ENCODE peak calls at places on chromosomes 13 and 19, in four cellular contexts. One of them, this sample, is unnamed.

GRCh38 chr13:67740871-67741475 is 510.8 kb upstream of the PCDH9 start:
- DNase-seq in psoas muscle: no peak
- DNase-seq in SHP77: no peak
- DNase-seq in A172: no peak
- DNase-seq in this sample: peak

GRCh38 chr13:28413999-28414398 is 80.9 kb downstream of the FLT1 start:
- DNase-seq in psoas muscle: no peak
- DNase-seq in SHP77: no peak
- DNase-seq in A172: no peak
- DNase-seq in this sample: no peak

GRCh38 chr13:51887441-51887840 is 25.7 kb downstream of the CCDC70 start:
- DNase-seq in psoas muscle: no peak
- DNase-seq in SHP77: no peak
- DNase-seq in A172: no peak
- DNase-seq in this sample: no peak

GRCh38 chr13:51988988-51989618 is 22.1 kb downstream of the ATP7B start:
- DNase-seq in psoas muscle: no peak
- DNase-seq in SHP77: no peak
- DNase-seq in A172: no peak
- DNase-seq in this sample: no peak

GRCh38 chr13:51122868-51123267 is 11.8 kb upstream of the C13orf42 start:
- DNase-seq in psoas muscle: no peak
- DNase-seq in SHP77: no peak
- DNase-seq in A172: no peak
- DNase-seq in this sample: no peak

GRCh38 chr19:46924874-46925547 is 64.2 kb downstream of the ARHGAP35 start:
- DNase-seq in psoas muscle: no peak
- DNase-seq in SHP77: no peak
- DNase-seq in A172: no peak
- DNase-seq in this sample: peak

GRCh38 chr13:24625870-24626419 is 54.3 kb upstream of the ATP12A start:
- DNase-seq in psoas muscle: no peak
- DNase-seq in SHP77: no peak
- DNase-seq in A172: no peak
- DNase-seq in this sample: no peak

GRCh38 chr19:39304185-39304513 is 7.9 kb downstream of the IFNL1 start:
- DNase-seq in psoas muscle: no peak
- DNase-seq in SHP77: no peak
- DNase-seq in A172: no peak
- DNase-seq in this sample: no peak

GRCh38 chr13:31015207-31015606 is 82.8 kb downstream of the TEX26 start:
- DNase-seq in psoas muscle: no peak
- DNase-seq in SHP77: no peak
- DNase-seq in A172: no peak
- DNase-seq in this sample: no peak

GRCh38 chr19:1168877-1169791 is 4.9 kb downstream of the SBNO2 start:
- DNase-seq in psoas muscle: peak
- DNase-seq in SHP77: no peak
- DNase-seq in A172: peak
- DNase-seq in this sample: peak

GRCh38 chr19:39590265-39590664 is 12.1 kb upstream of the LGALS13 start:
- DNase-seq in psoas muscle: no peak
- DNase-seq in SHP77: no peak
- DNase-seq in A172: no peak
- DNase-seq in this sample: no peak

GRCh38 chr13:27830010-27830409 is 37.7 kb downstream of the GSX1 start:
- DNase-seq in psoas muscle: peak
- DNase-seq in SHP77: peak
- DNase-seq in A172: no peak
- DNase-seq in this sample: no peak

GRCh38 chr19:5338661-5339469 is 1.7 kb downstream of the PTPRS start:
- DNase-seq in psoas muscle: no peak
- DNase-seq in SHP77: no peak
- DNase-seq in A172: no peak
- DNase-seq in this sample: no peak

GRCh38 chr13:47413112-47413511 is 516.3 kb upstream of the HTR2A start:
- DNase-seq in psoas muscle: no peak
- DNase-seq in SHP77: no peak
- DNase-seq in A172: no peak
- DNase-seq in this sample: no peak

GRCh38 chr19:41995959-41996797 is 2.1 kb upstream of the ATP1A3 start:
- DNase-seq in psoas muscle: no peak
- DNase-seq in SHP77: peak
- DNase-seq in A172: no peak
- DNase-seq in this sample: no peak

GRCh38 chr13:99666146-99666805 is 165.0 kb downstream of the TM9SF2 start:
- DNase-seq in psoas muscle: no peak
- DNase-seq in SHP77: no peak
- DNase-seq in A172: no peak
- DNase-seq in this sample: no peak

GRCh38 chr19:50548191-50549058 is 19.8 kb downstream of the LRRC4B start:
- DNase-seq in psoas muscle: no peak
- DNase-seq in SHP77: no peak
- DNase-seq in A172: no peak
- DNase-seq in this sample: no peak

GRCh38 chr19:18496167-18496979 is 25.5 kb downstream of the ELL start:
- DNase-seq in psoas muscle: no peak
- DNase-seq in SHP77: peak
- DNase-seq in A172: peak
- DNase-seq in this sample: no peak

GRCh38 chr13:110759710-110760109 is 46.2 kb downstream of the ING1 start:
- DNase-seq in psoas muscle: no peak
- DNase-seq in SHP77: no peak
- DNase-seq in A172: no peak
- DNase-seq in this sample: no peak

GRCh38 chr19:41223431-41224234 is 4.6 kb downstream of the AXL start:
- DNase-seq in psoas muscle: peak
- DNase-seq in SHP77: no peak
- DNase-seq in A172: peak
- DNase-seq in this sample: peak

GRCh38 chr19:19587776-19588175 is 30.7 kb downstream of the PBX4 start:
- DNase-seq in psoas muscle: no peak
- DNase-seq in SHP77: no peak
- DNase-seq in A172: no peak
- DNase-seq in this sample: no peak

GRCh38 chr13:110005563-110005962 is 219.2 kb upstream of the IRS2 start:
- DNase-seq in psoas muscle: no peak
- DNase-seq in SHP77: no peak
- DNase-seq in A172: peak
- DNase-seq in this sample: no peak

GRCh38 chr19:3710265-3710812 is 2.2 kb downstream of the TJP3 start:
- DNase-seq in psoas muscle: peak
- DNase-seq in SHP77: peak
- DNase-seq in A172: no peak
- DNase-seq in this sample: peak

GRCh38 chr19:49149652-49150105 is 5.5 kb downstream of the HRC start:
- DNase-seq in psoas muscle: peak
- DNase-seq in SHP77: peak
- DNase-seq in A172: peak
- DNase-seq in this sample: peak

GRCh38 chr13:38821753-38822551 is 135.1 kb downstream of the FREM2 start:
- DNase-seq in psoas muscle: no peak
- DNase-seq in SHP77: no peak
- DNase-seq in A172: no peak
- DNase-seq in this sample: peak

GRCh38 chr19:480016-480855 is 16.1 kb upstream of the MADCAM1 start:
- DNase-seq in psoas muscle: peak
- DNase-seq in SHP77: no peak
- DNase-seq in A172: no peak
- DNase-seq in this sample: no peak

GRCh38 chr13:61414686-61415664 is 674 bp downstream of the PCDH20 start:
- DNase-seq in psoas muscle: no peak
- DNase-seq in SHP77: peak
- DNase-seq in A172: peak
- DNase-seq in this sample: peak

GRCh38 chr13:40535345-40535836 is 131.1 kb downstream of the FOXO1 start:
- DNase-seq in psoas muscle: no peak
- DNase-seq in SHP77: no peak
- DNase-seq in A172: no peak
- DNase-seq in this sample: no peak

GRCh38 chr19:47272448-47273312 is 2.0 kb upstream of the INAFM1 start:
- DNase-seq in psoas muscle: peak
- DNase-seq in SHP77: no peak
- DNase-seq in A172: peak
- DNase-seq in this sample: no peak

GRCh38 chr13:27658569-27658968 is 36.9 kb downstream of the POLR1D start:
- DNase-seq in psoas muscle: no peak
- DNase-seq in SHP77: no peak
- DNase-seq in A172: peak
- DNase-seq in this sample: no peak

GRCh38 chr19:29129148-29129547 is 83.8 kb downstream of the UQCRFS1 start:
- DNase-seq in psoas muscle: no peak
- DNase-seq in SHP77: no peak
- DNase-seq in A172: no peak
- DNase-seq in this sample: no peak

GRCh38 chr19:2962018-2962670 is 15.2 kb upstream of the TLE6 start:
- DNase-seq in psoas muscle: no peak
- DNase-seq in SHP77: peak
- DNase-seq in A172: peak
- DNase-seq in this sample: peak

GRCh38 chr19:48608798-48609263 is 2.3 kb downstream of the SPACA4 start:
- DNase-seq in psoas muscle: no peak
- DNase-seq in SHP77: peak
- DNase-seq in A172: peak
- DNase-seq in this sample: no peak

GRCh38 chr19:50906217-50906616 is 5.0 kb downstream of the KLK4 start:
- DNase-seq in psoas muscle: no peak
- DNase-seq in SHP77: no peak
- DNase-seq in A172: no peak
- DNase-seq in this sample: no peak

GRCh38 chr13:29382021-29382420 is 213.5 kb downstream of the SLC7A1 start:
- DNase-seq in psoas muscle: no peak
- DNase-seq in SHP77: no peak
- DNase-seq in A172: no peak
- DNase-seq in this sample: no peak

GRCh38 chr19:15448778-15449619 is 757 bp downstream of the WIZ start:
- DNase-seq in psoas muscle: no peak
- DNase-seq in SHP77: no peak
- DNase-seq in A172: no peak
- DNase-seq in this sample: no peak

GRCh38 chr13:48838193-48839000 is 137.3 kb upstream of the FNDC3A start:
- DNase-seq in psoas muscle: no peak
- DNase-seq in SHP77: no peak
- DNase-seq in A172: peak
- DNase-seq in this sample: peak

This sample was measured in H4.